ENCODE peak calls at places on chromosome 22, in nine cellular contexts. L, O, C, I, D, P, V, S and F are unnamed samples.

GRCh38 chr22:35629406-35630234 is 12.5 kb upstream of the MB start:
- DNase-seq in I (peak), V (no peak), D (peak), P (peak), C (no peak), L (peak), O (peak), S (peak), F (peak)

GRCh38 chr22:20964799-20965103 is 2.3 kb upstream of the AIFM3 start:
- DNase-seq in P (no peak), I (no peak), C (no peak), D (no peak), V (no peak), O (no peak), L (no peak), S (no peak), F (no peak)

GRCh38 chr22:17964153-17964552 is 60.2 kb downstream of the MICAL3 start:
- DNase-seq in C (no peak), V (no peak), I (no peak), L (no peak), S (peak), O (no peak), P (peak), D (no peak), F (no peak)

GRCh38 chr22:23826510-23827350 is 12.1 kb downstream of the DERL3 start:
- DNase-seq in P (no peak), D (peak), L (no peak), S (peak), I (no peak), O (peak), C (no peak), V (no peak), F (peak)

GRCh38 chr22:38802671-38803121 is 8.8 kb upstream of the DNAL4 start:
- DNase-seq in D (peak), L (no peak), O (peak), P (peak), I (peak), V (peak), S (peak), C (no peak), F (peak)

GRCh38 chr22:35987487-35987886 is 41.1 kb downstream of the RBFOX2 start:
- DNase-seq in L (no peak), O (no peak), D (peak), I (no peak), V (no peak), S (peak), C (no peak), P (no peak), F (no peak)

GRCh38 chr22:28950567-28951411 is 67.4 kb downstream of the ZNRF3 start:
- DNase-seq in P (no peak), C (no peak), S (no peak), V (peak), I (no peak), L (no peak), D (no peak), O (no peak), F (no peak)

GRCh38 chr22:24233816-24234215 is 11.1 kb downstream of the GGT5 start:
- DNase-seq in D (no peak), V (no peak), I (no peak), L (no peak), C (no peak), O (no peak), S (no peak), P (no peak), F (no peak)

GRCh38 chr22:19644314-19645223 is 69.7 kb upstream of the SEPTIN5 start:
- DNase-seq in L (peak), I (no peak), V (no peak), C (no peak), S (no peak), D (no peak), O (no peak), P (no peak), F (no peak)

GRCh38 chr22:19824197-19825015 is 30.3 kb downstream of the GNB1L start:
- DNase-seq in L (peak), S (no peak), O (no peak), C (peak), V (no peak), I (no peak), P (no peak), D (no peak), F (no peak)

GRCh38 chr22:35894937-35895708 is 133.5 kb downstream of the RBFOX2 start:
- DNase-seq in O (peak), V (no peak), S (peak), C (no peak), P (peak), L (no peak), I (peak), D (peak), F (no peak)